ENCODE peak calls at places on chromosomes 12 and 14, in ten cellular contexts. E is upper lobe of right lung; C is HL-60; P is nucleus accumbens; I is mucosa of descending colon; Q is ACHN; K is stimulated activated CD8-positive, alpha-beta memory T cell treated with anti-CD3 and anti-CD28 coated beads, Interleukin-7, amount 100 ng/mL, for 1 hour; A is AG20443; Z is neural crest cell; O is stimulated activated naive CD8-positive, alpha-beta T cell treated with anti-CD3 and anti-CD28 coated beads, Interleukin-15, amount 100 ng/mL, for 72 hours. L is an unnamed sample.

GRCh38 chr14:103879570-103880333 is 32.4 kb upstream of the PPP1R13B start:
- DNase-seq in E (peak), C (no peak), P (no peak), I (peak), Q (peak), K (no peak), A (peak), Z (no peak), O (no peak), L (no peak)

GRCh38 chr14:101739446-101740141 is 21.9 kb upstream of the PPP2R5C start:
- DNase-seq in E (no peak), C (no peak), P (no peak), I (no peak), Q (no peak), K (no peak), A (no peak), Z (no peak), O (no peak), L (no peak)

GRCh38 chr12:51974646-51975045 is 23.1 kb downstream of the ACVR1B start:
- DNase-seq in E (no peak), C (no peak), P (no peak), I (no peak), Q (no peak), K (no peak), A (no peak), Z (no peak), O (no peak), L (no peak)

GRCh38 chr14:71416392-71416791 is 509.1 kb downstream of the PCNX1 start:
- DNase-seq in E (no peak), C (no peak), P (no peak), I (no peak), Q (no peak), K (no peak), A (no peak), Z (no peak), O (no peak), L (no peak)

GRCh38 chr14:93476305-93476704 is 45.6 kb downstream of the UNC79 start:
- DNase-seq in E (no peak), C (no peak), P (no peak), I (no peak), Q (no peak), K (no peak), A (no peak), Z (no peak), O (no peak), L (no peak)

GRCh38 chr14:103818422-103818821 is 29.0 kb downstream of the PPP1R13B start:
- DNase-seq in E (no peak), C (no peak), P (no peak), I (no peak), Q (no peak), K (no peak), A (no peak), Z (no peak), O (no peak), L (no peak)

GRCh38 chr12:43370299-43370698 is 181.7 kb downstream of the ADAMTS20 start:
- DNase-seq in E (no peak), C (no peak), P (no peak), I (no peak), Q (peak), K (no peak), A (no peak), Z (no peak), O (no peak), L (no peak)

GRCh38 chr14:29682789-29683188 is 244.9 kb downstream of the PRKD1 start:
- DNase-seq in E (no peak), C (no peak), P (no peak), I (no peak), Q (no peak), K (no peak), A (no peak), Z (no peak), O (no peak), L (no peak)

GRCh38 chr12:133225527-133225926 is 10.2 kb downstream of the ANHX start:
- DNase-seq in E (no peak), C (no peak), P (no peak), I (no peak), Q (no peak), K (no peak), A (no peak), Z (no peak), O (no peak), L (no peak)

GRCh38 chr12:117148642-117149041 is 41.6 kb downstream of the FBXO21 start:
- DNase-seq in E (no peak), C (no peak), P (no peak), I (no peak), Q (no peak), K (no peak), A (no peak), Z (no peak), O (no peak), L (no peak)

GRCh38 chr12:65886996-65887395 is 62.7 kb downstream of the HMGA2 start:
- DNase-seq in E (no peak), C (no peak), P (no peak), I (no peak), Q (peak), K (no peak), A (no peak), Z (no peak), O (no peak), L (no peak)

GRCh38 chr12:68067762-68068376 is 78.6 kb downstream of the IFNG-AS1 start:
- DNase-seq in E (no peak), C (no peak), P (no peak), I (no peak), Q (peak), K (no peak), A (no peak), Z (no peak), O (no peak), L (no peak)

GRCh38 chr14:99524804-99525698 is 43.8 kb downstream of the CCNK start:
- DNase-seq in E (no peak), C (no peak), P (no peak), I (no peak), Q (peak), K (no peak), A (peak), Z (no peak), O (no peak), L (no peak)

GRCh38 chr14:64507376-64508156 is 3.0 kb downstream of the ZBTB1 start:
- DNase-seq in E (no peak), C (no peak), P (no peak), I (no peak), Q (peak), K (no peak), A (no peak), Z (no peak), O (no peak), L (no peak)

GRCh38 chr14:65159281-65160062 is 57.2 kb upstream of the MAX start:
- DNase-seq in E (no peak), C (no peak), P (no peak), I (no peak), Q (no peak), K (no peak), A (no peak), Z (no peak), O (no peak), L (no peak)

GRCh38 chr12:57430117-57430930 is 519 bp downstream of the R3HDM2 start:
- DNase-seq in E (no peak), C (peak), P (peak), I (peak), Q (peak), K (no peak), A (peak), Z (peak), O (peak), L (no peak)

L was measured in GM12892.